ENCODE peak calls at places on chromosomes 7 and 10, in eight cellular contexts. Z, E, C, D, X, O, N and Q are unnamed samples.

GRCh38 chr7:2542011-2542923 is 13.1 kb downstream of the BRAT1 start:
- ATAC-seq in D (no peak), C (no peak), N (no peak), Z (no peak), X (peak; percentile 2), O (no peak), E (no peak), Q (no peak)

GRCh38 chr10:97025613-97026242 is 160.0 kb downstream of the SLIT1 start:
- ATAC-seq in Z (peak; percentile 41), C (peak; percentile 55), O (peak; percentile 65), D (peak; percentile 77), X (peak; percentile 60), E (peak; percentile 64), N (no peak), Q (peak; percentile 50)

GRCh38 chr7:46554688-46555422 is 633.8 kb upstream of the IGFBP3 start:
- ATAC-seq in C (no peak), E (no peak), X (no peak), O (no peak), Z (no peak), N (no peak), D (no peak), Q (no peak)

GRCh38 chr10:5285186-5285585 is 79.6 kb upstream of the UCN3 start:
- ATAC-seq in D (no peak), X (no peak), E (no peak), N (no peak), O (no peak), C (no peak), Z (no peak), Q (no peak)

GRCh38 chr7:137940656-137941518 is 61.0 kb downstream of the CREB3L2 start:
- ATAC-seq in C (no peak), D (no peak), Z (peak; percentile 17), E (no peak), N (no peak), O (no peak), X (no peak), Q (peak; percentile 11)

GRCh38 chr10:81874878-81875679 is at the start of gene NRG3:
- ATAC-seq in E (no peak), O (peak; percentile 55), D (no peak), X (no peak), N (no peak), Z (no peak), C (no peak), Q (peak; percentile 22)

GRCh38 chr10:124109261-124109660 is 15.9 kb upstream of the CHST15 start:
- ATAC-seq in N (no peak), Z (no peak), X (no peak), E (no peak), C (no peak), O (no peak), D (no peak), Q (no peak)

GRCh38 chr10:98778277-98778759 is 331.6 kb upstream of the HPS1 start:
- ATAC-seq in C (no peak), O (no peak), E (no peak), Z (no peak), X (no peak), D (no peak), N (no peak), Q (no peak)

GRCh38 chr7:4762121-4763055 is 13.0 kb upstream of the AP5Z1 start:
- ATAC-seq in E (no peak), X (no peak), Z (peak; percentile 11), D (no peak), C (no peak), O (no peak), N (no peak), Q (no peak)

GRCh38 chr7:30180718-30181117 is 45.9 kb downstream of the MTURN start:
- ATAC-seq in E (no peak), Z (no peak), C (no peak), O (no peak), N (no peak), X (no peak), D (no peak), Q (no peak)

GRCh38 chr10:98242823-98243222 is 25.2 kb downstream of the LOXL4 start:
- ATAC-seq in X (no peak), Z (no peak), N (no peak), E (no peak), O (no peak), C (no peak), D (no peak), Q (no peak)

GRCh38 chr7:105448181-105448580 is 59.5 kb upstream of the SRPK2 start:
- ATAC-seq in E (no peak), D (no peak), N (no peak), O (no peak), X (no peak), Z (no peak), C (peak; percentile 82), Q (no peak)

GRCh38 chr7:85285502-85285901 is 98.6 kb upstream of the SEMA3D start:
- ATAC-seq in C (no peak), D (no peak), O (no peak), X (no peak), Z (no peak), E (no peak), N (no peak), Q (no peak)

GRCh38 chr10:104103956-104104355 is 18.0 kb upstream of the SFR1 start:
- ATAC-seq in E (no peak), X (no peak), O (no peak), Z (no peak), N (no peak), C (no peak), D (no peak), Q (no peak)

GRCh38 chr10:117366741-117367140 is 8.5 kb downstream of the PDZD8 start:
- ATAC-seq in Z (no peak), E (no peak), O (no peak), X (no peak), N (no peak), D (no peak), C (no peak), Q (no peak)

GRCh38 chr7:100157334-100158228 is 942 bp downstream of the TRAPPC14 start:
- ATAC-seq in O (no peak), C (no peak), E (no peak), N (no peak), X (peak; percentile 2), Z (peak; percentile 18), D (peak; percentile 5), Q (peak; percentile 46)

GRCh38 chr7:29014725-29015124 is 56.6 kb upstream of the TRIL start:
- ATAC-seq in X (no peak), N (no peak), E (no peak), C (no peak), Z (no peak), O (no peak), D (no peak), Q (no peak)

GRCh38 chr10:123391275-123392028 is 237.2 kb downstream of the BUB3 start:
- ATAC-seq in X (no peak), D (no peak), N (no peak), Z (no peak), O (no peak), E (no peak), C (no peak), Q (no peak)

GRCh38 chr10:29736325-29737208 is 101.8 kb upstream of the SVIL start:
- ATAC-seq in E (peak; percentile 19), N (peak; percentile 6), O (peak; percentile 6), C (no peak), D (no peak), X (peak; percentile 22), Z (peak; percentile 83), Q (peak; percentile 76)

GRCh38 chr10:31687545-31688482 is 240.8 kb downstream of the ARHGAP12 start:
- ATAC-seq in X (peak; percentile 40), D (peak; percentile 55), N (peak; percentile 23), Z (no peak), E (no peak), C (peak; percentile 40), O (no peak), Q (peak; percentile 57)

GRCh38 chr10:7797582-7797981 is 9.6 kb downstream of the ATP5F1C start:
- ATAC-seq in N (no peak), Z (peak; percentile 54), C (no peak), D (peak; percentile 57), X (no peak), E (no peak), O (no peak), Q (no peak)

GRCh38 chr7:150992833-150993302 is 2.1 kb downstream of the NOS3 start:
- ATAC-seq in E (peak; percentile 60), Z (peak; percentile 45), O (peak; percentile 65), X (peak; percentile 48), D (peak; percentile 49), N (no peak), C (no peak), Q (peak; percentile 57)

GRCh38 chr7:157027568-157028527 is 17.4 kb upstream of the MNX1 start:
- ATAC-seq in Z (no peak), D (no peak), X (no peak), N (no peak), O (no peak), C (no peak), E (no peak), Q (no peak)

GRCh38 chr10:31912289-31912688 is 16.3 kb downstream of the ARHGAP12 start:
- ATAC-seq in X (no peak), O (no peak), D (no peak), C (no peak), E (no peak), N (no peak), Z (no peak), Q (no peak)

GRCh38 chr10:35516102-35516670 is 89.0 kb upstream of the GJD4 start:
- ATAC-seq in C (no peak), N (no peak), E (no peak), X (no peak), Z (no peak), D (no peak), O (no peak), Q (no peak)

GRCh38 chr10:114615600-114616007 is 42.5 kb downstream of the ABLIM1 start:
- ATAC-seq in C (no peak), O (peak; percentile 83), E (no peak), Z (no peak), X (no peak), N (peak; percentile 77), D (peak; percentile 85), Q (no peak)

GRCh38 chr7:47940482-47941001 is 7.7 kb downstream of the PKD1L1 start:
- ATAC-seq in C (no peak), E (no peak), N (no peak), Z (peak; percentile 53), X (no peak), O (no peak), D (no peak), Q (peak; percentile 27)

GRCh38 chr10:82942572-82943091 is 1067.6 kb downstream of the NRG3 start:
- ATAC-seq in C (no peak), D (no peak), Z (peak; percentile 71), E (no peak), N (no peak), X (no peak), O (no peak), Q (peak; percentile 61)

GRCh38 chr10:71136036-71136690 is 76.2 kb upstream of the UNC5B start:
- ATAC-seq in N (no peak), O (no peak), D (no peak), X (no peak), Z (no peak), C (no peak), E (no peak), Q (no peak)

GRCh38 chr10:82319558-82319957 is 444.6 kb downstream of the NRG3 start:
- ATAC-seq in C (no peak), Z (no peak), E (no peak), N (no peak), X (no peak), D (no peak), O (no peak), Q (no peak)

GRCh38 chr10:62492870-62493180 is 118.7 kb downstream of the ZNF365 start:
- ATAC-seq in Z (no peak), N (no peak), D (no peak), E (no peak), C (no peak), O (no peak), X (no peak), Q (peak; percentile 13)

GRCh38 chr7:22356855-22357310 is at the start of gene RAPGEF5:
- ATAC-seq in E (no peak), C (peak; percentile 35), D (peak; percentile 77), O (peak; percentile 52), Z (no peak), X (peak; percentile 18), N (peak; percentile 68), Q (peak; percentile 34)

GRCh38 chr10:69318997-69319727 is 40.9 kb downstream of the HK1 start:
- ATAC-seq in Z (peak; percentile 55), O (peak; percentile 44), X (peak; percentile 21), C (peak; percentile 26), E (peak; percentile 22), N (peak; percentile 19), D (peak; percentile 34), Q (peak; percentile 50)

GRCh38 chr10:48667960-48668541 is 16.6 kb upstream of the WDFY4 start:
- ATAC-seq in C (no peak), D (no peak), E (no peak), O (no peak), N (peak; percentile 50), X (peak; percentile 63), Z (no peak), Q (no peak)